ENCODE peak calls at places on chromosomes 13 and 19, in six cellular contexts. I is ascending aorta, F is OCI-LY7, L is Karpas-422, V is cardiac muscle cell, W is endodermal cell. Y is an unnamed sample.

GRCh38 chr13:32902898-32903297 is 113.3 kb upstream of the KL start:
- DNase-seq in I (peak), F (no peak), L (no peak), V (peak), W (peak), Y (no peak)

GRCh38 chr13:92460479-92460878 is 766.1 kb upstream of the GPC6 start:
- DNase-seq in I (no peak), F (no peak), L (no peak), V (peak), W (no peak), Y (no peak)

GRCh38 chr19:34254552-34255432 is at the start of gene GARRE1:
- DNase-seq in I (no peak), F (peak), L (peak), V (peak), W (peak), Y (no peak)

GRCh38 chr13:34647379-34647778 is 294.7 kb upstream of the NBEA start:
- DNase-seq in I (no peak), F (no peak), L (no peak), V (no peak), W (no peak), Y (peak)

GRCh38 chr13:104289400-104289799 is 1223.2 kb upstream of the SLC10A2 start:
- DNase-seq in I (no peak), F (no peak), L (no peak), V (no peak), W (no peak), Y (no peak)

GRCh38 chr19:38488811-38489481 is 55.5 kb downstream of the RYR1 start:
- DNase-seq in I (no peak), F (no peak), L (no peak), V (no peak), W (no peak), Y (no peak)

GRCh38 chr19:47445937-47446402 is 25.7 kb downstream of the SLC8A2 start:
- DNase-seq in I (no peak), F (peak), L (peak), V (peak), W (peak), Y (no peak)

GRCh38 chr13:27919299-27919933 is 384 bp upstream of the PDX1 start:
- DNase-seq in I (no peak), F (no peak), L (no peak), V (no peak), W (no peak), Y (no peak)

GRCh38 chr13:110340812-110341444 is 33.8 kb downstream of the COL4A2 start:
- DNase-seq in I (peak), F (no peak), L (no peak), V (peak), W (peak), Y (no peak)

GRCh38 chr13:105611424-105611823 is 924.0 kb downstream of the EFNB2 start:
- DNase-seq in I (no peak), F (no peak), L (no peak), V (peak), W (no peak), Y (peak)

GRCh38 chr19:42850981-42851717 is 28.4 kb downstream of the PSG1 start:
- DNase-seq in I (peak), F (no peak), L (no peak), V (peak), W (no peak), Y (peak)

GRCh38 chr19:19105365-19106060 is 32.8 kb downstream of the TMEM161A start:
- DNase-seq in I (no peak), F (peak), L (peak), V (peak), W (peak), Y (no peak)

GRCh38 chr13:20197361-20197834 is 4.7 kb upstream of the GJB2 start:
- DNase-seq in I (no peak), F (peak), L (peak), V (peak), W (no peak), Y (no peak)

GRCh38 chr13:51154029-51154555 is 43.0 kb upstream of the C13orf42 start:
- DNase-seq in I (no peak), F (no peak), L (no peak), V (peak), W (peak), Y (no peak)

GRCh38 chr13:21849323-21849722 is 178.4 kb downstream of the FGF9 start:
- DNase-seq in I (no peak), F (peak), L (peak), V (peak), W (peak), Y (no peak)

GRCh38 chr19:31518626-31519025 is 169.4 kb upstream of the TSHZ3 start:
- DNase-seq in I (no peak), F (no peak), L (no peak), V (no peak), W (peak), Y (no peak)

GRCh38 chr19:46862974-46863632 is 2.3 kb downstream of the ARHGAP35 start:
- DNase-seq in I (no peak), F (no peak), L (peak), V (no peak), W (no peak), Y (no peak)

GRCh38 chr13:80871481-80871880 is 530.6 kb upstream of the SPRY2 start:
- DNase-seq in I (no peak), F (no peak), L (no peak), V (peak), W (no peak), Y (no peak)

GRCh38 chr13:109297628-109298027 is 488.8 kb downstream of the IRS2 start:
- DNase-seq in I (no peak), F (no peak), L (no peak), V (peak), W (no peak), Y (no peak)

GRCh38 chr13:23466144-23467002 is 32.9 kb upstream of the SACS start:
- DNase-seq in I (peak), F (peak), L (peak), V (peak), W (peak), Y (peak)

DNA sequence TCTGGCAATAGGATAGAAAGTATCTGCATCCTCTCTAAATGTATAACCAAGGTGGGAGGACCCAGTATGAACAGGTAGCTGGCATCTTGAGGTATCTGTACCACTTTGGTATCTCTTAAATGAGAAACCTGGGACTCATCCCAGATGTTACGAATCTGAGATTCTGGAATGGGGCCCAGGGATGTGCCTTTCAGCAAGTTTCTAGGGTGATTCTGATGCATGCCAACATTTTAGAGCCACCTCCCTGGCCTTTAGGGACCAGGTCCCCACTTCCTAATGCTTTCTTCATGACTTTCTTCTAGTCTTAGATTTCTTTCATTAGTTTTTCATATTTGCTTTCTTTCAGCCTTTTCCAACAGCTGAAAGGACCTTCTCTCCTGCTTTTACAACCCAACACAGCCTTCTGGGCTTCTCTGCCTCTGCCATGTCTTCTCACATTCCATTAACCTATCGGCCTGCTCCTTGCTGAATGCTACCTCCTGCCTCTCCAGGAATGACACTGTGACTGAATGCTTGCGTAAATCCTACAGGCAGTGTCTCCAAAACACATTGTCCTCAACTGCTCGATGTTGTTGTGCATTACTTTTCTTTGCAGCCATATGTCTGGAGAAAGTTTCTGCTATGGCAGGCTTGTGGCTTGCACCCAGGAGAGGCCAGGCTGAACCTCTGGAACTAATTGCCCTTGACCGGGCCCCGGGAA is 284.0 kb downstream of the DNAJC15 start:
- DNase-seq in I (no peak), F (no peak), L (no peak), V (no peak), W (no peak), Y (no peak)
- H3K27ac ChIP-seq in I (no peak), F (no peak), L (no peak), V (no peak), W (no peak), Y (peak)

GRCh38 chr13:61144301-61144700 is 271.3 kb downstream of the PCDH20 start:
- DNase-seq in I (no peak), F (no peak), L (no peak), V (no peak), W (no peak), Y (no peak)
- H3K27ac ChIP-seq in I (no peak), F (no peak), L (no peak), V (no peak), W (no peak), Y (no peak)

GRCh38 chr19:55228015-55228391 is 560 bp downstream of the TMEM86B start:
- DNase-seq in I (no peak), F (no peak), L (no peak), V (no peak), W (no peak), Y (no peak)
- H3K27ac ChIP-seq in I (no peak), F (no peak), L (no peak), V (peak), W (no peak), Y (no peak)

GRCh38 chr19:14136509-14137281 is at the start of gene ASF1B:
- DNase-seq in I (peak), F (peak), L (peak), V (peak), W (peak), Y (peak)

GRCh38 chr19:14141041-14141440 is 4.7 kb upstream of the ASF1B start:
- DNase-seq in I (no peak), F (no peak), L (no peak), V (no peak), W (no peak), Y (no peak)

GRCh38 chr19:14135985-14136508 is 342 bp downstream of the ASF1B start:
- DNase-seq in I (no peak), F (no peak), L (no peak), V (no peak), W (no peak), Y (no peak)

GRCh38 chr19:14139944-14140343 is 3.6 kb upstream of the ASF1B start:
- DNase-seq in I (no peak), F (no peak), L (no peak), V (peak), W (no peak), Y (no peak)

DNA sequence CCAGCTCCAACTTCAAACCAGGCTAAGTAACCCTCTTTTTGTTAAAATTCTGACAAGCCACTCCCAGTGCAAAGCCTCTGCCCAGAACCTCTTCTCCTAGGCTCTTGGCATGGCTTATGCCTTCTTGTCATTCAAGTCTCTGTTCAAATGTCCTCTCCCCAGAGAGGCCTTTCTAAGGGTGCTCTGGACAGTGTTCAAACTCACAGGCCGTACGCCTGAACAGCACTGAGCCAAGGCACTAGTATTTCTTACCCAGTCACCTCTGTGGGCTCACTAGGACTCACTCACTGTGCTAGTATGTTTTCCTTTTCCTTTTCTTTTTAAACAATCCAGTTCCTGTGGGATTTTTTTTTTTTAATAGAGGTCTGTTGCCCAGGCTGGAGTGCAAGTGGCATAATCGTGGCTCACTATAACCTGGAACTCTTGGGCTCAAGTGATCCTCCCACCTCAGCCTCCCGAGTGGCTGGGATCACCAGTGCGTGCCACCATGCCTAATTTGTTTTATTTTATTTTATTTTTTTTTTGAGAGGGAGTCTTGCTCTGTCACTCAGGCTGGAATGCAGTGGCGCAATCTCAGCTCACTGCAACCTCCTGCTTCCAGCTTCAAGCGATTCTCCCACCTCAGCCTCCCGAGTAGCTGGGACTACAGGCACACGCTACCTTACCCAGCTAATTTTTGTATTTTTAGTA is 2.3 kb upstream of the ASF1B start:
- DNase-seq in I (no peak), F (no peak), L (no peak), V (peak), W (no peak), Y (no peak)
- H3K27ac ChIP-seq in I (peak), F (no peak), L (no peak), V (peak), W (no peak), Y (peak)

DNA sequence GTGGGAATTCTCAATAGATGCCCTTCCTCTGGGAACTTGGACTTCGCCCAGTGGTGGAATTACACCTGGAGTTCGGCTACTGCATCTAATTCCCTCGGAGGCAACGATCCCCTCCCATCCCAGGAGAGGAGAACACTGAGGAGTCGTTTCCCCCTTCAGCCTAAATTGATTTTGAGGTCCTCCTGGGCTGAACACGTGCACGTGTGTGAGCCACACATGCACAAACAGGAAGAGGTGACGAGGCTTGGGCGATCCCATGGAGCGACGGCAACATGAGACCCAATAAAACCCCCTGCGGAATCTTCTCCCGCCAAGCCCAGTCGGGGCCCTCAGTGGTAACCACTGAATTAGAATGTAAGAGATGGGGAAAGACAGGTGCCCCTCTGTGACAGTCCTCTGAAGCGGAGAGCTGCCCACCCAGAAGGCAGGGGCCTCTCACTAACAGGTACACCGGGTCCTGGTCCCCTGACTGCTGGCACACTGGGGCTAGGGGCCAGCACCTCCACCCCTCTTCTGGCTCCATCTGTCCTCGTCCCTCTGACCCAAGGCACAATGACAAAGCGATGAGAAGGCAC is 4.5 kb downstream of the MLLT1 start:
- DNase-seq in I (no peak), F (no peak), L (no peak), V (no peak), W (no peak), Y (no peak)
- H3K27ac ChIP-seq in I (peak), F (no peak), L (no peak), V (peak), W (no peak), Y (no peak)

GRCh38 chr13:77415253-77416127 is 88.6 kb upstream of the MYCBP2 start:
- DNase-seq in I (no peak), F (peak), L (no peak), V (no peak), W (no peak), Y (no peak)
- H3K27ac ChIP-seq in I (no peak), F (peak), L (no peak), V (no peak), W (peak), Y (no peak)

GRCh38 chr19:49513746-49514118 is 1.3 kb downstream of the FCGRT start:
- DNase-seq in I (no peak), F (no peak), L (no peak), V (no peak), W (peak), Y (no peak)

GRCh38 chr19:49518033-49518432 is 5.6 kb downstream of the FCGRT start:
- DNase-seq in I (no peak), F (no peak), L (no peak), V (no peak), W (no peak), Y (no peak)

GRCh38 chr19:49515767-49516166 is 3.3 kb downstream of the FCGRT start:
- DNase-seq in I (peak), F (peak), L (no peak), V (peak), W (no peak), Y (no peak)

GRCh38 chr19:49514151-49514550 is 1.7 kb downstream of the FCGRT start:
- DNase-seq in I (no peak), F (no peak), L (no peak), V (no peak), W (peak), Y (no peak)

GRCh38 chr19:49512970-49513745 is 697 bp downstream of the FCGRT start:
- DNase-seq in I (no peak), F (peak), L (peak), V (no peak), W (peak), Y (no peak)
- H3K27ac ChIP-seq in I (peak), F (no peak), L (no peak), V (peak), W (peak), Y (peak)

GRCh38 chr13:43377149-43377548 is 353.8 kb downstream of the DNAJC15 start:
- DNase-seq in I (no peak), F (no peak), L (no peak), V (peak), W (no peak), Y (no peak)

GRCh38 chr13:43377955-43378354 is 354.6 kb downstream of the DNAJC15 start:
- DNase-seq in I (no peak), F (no peak), L (no peak), V (peak), W (no peak), Y (no peak)

GRCh38 chr13:43383488-43384165 is 360.2 kb downstream of the DNAJC15 start:
- DNase-seq in I (no peak), F (no peak), L (no peak), V (no peak), W (peak), Y (no peak)

GRCh38 chr13:43376596-43376995 is 353.2 kb downstream of the DNAJC15 start:
- DNase-seq in I (no peak), F (no peak), L (no peak), V (no peak), W (no peak), Y (no peak)

DNA sequence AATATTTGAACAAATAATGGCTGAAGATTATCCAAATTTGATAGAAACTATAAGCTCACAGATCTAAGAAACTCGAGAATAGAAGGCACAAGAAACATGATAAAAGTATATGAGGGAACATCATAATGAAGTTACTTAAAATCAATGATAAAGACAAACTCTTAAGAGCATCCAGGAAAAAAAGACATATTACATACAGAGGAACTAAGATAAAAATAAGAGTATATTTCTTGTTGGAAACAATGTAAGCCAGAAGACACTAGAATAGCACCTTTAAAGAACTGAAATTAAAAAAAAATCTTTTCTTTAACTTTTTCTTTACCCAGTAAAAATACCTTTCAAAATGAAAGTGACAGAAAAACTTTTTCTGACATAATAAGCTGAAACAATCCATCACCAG is 356.4 kb downstream of the DNAJC15 start:
- DNase-seq in I (no peak), F (no peak), L (no peak), V (no peak), W (no peak), Y (no peak)
- H3K27ac ChIP-seq in I (no peak), F (no peak), L (no peak), V (no peak), W (no peak), Y (no peak)

GRCh38 chr19:41354343-41354974 is 737 bp upstream of the TGFB1 start:
- DNase-seq in I (no peak), F (no peak), L (no peak), V (no peak), W (no peak), Y (no peak)
- H3K27ac ChIP-seq in I (peak), F (no peak), L (no peak), V (no peak), W (no peak), Y (no peak)

Y was measured in epithelial cell of prostate.